ENCODE peak calls at places on chromosomes 7 and 10, in ten cellular contexts. J is transverse colon, N is A549, P is ovary, E is GM12865, M is AG04450, Z is heart left ventricle, V is heart right ventricle, X is spleen, K is uterus. D is an unnamed sample.

GRCh38 chr7:98655611-98656010 is 38.5 kb downstream of the NPTX2 start:
- DNase-seq in J (no peak), N (no peak), P (no peak), E (no peak), M (no peak), Z (no peak), V (no peak), X (peak; percentile 18), K (no peak), D (no peak)

GRCh38 chr10:63430091-63430998 is 35.4 kb downstream of the JMJD1C start:
- DNase-seq in J (no peak), N (no peak), P (no peak), E (no peak), M (no peak), Z (no peak), V (no peak), X (no peak), K (no peak), D (no peak)

GRCh38 chr7:27105161-27106122 is 3.0 kb upstream of the HOXA2 start:
- DNase-seq in J (no peak), N (no peak), P (no peak), E (no peak), M (no peak), Z (no peak), V (no peak), X (no peak), K (no peak), D (no peak)

GRCh38 chr10:84352251-84352842 is 24.0 kb downstream of the CCSER2 start:
- DNase-seq in J (peak; percentile 72), N (peak; percentile 60), P (peak; percentile 35), E (peak; percentile 66), M (no peak), Z (peak; percentile 56), V (peak; percentile 51), X (peak; percentile 82), K (no peak), D (no peak)

GRCh38 chr7:12321248-12321647 is 82.4 kb downstream of the VWDE start:
- DNase-seq in J (no peak), N (no peak), P (no peak), E (no peak), M (no peak), Z (no peak), V (no peak), X (no peak), K (no peak), D (no peak)

GRCh38 chr10:122854648-122855047 is 9.0 kb upstream of the CUZD1 start:
- DNase-seq in J (no peak), N (peak; percentile 56), P (no peak), E (no peak), M (no peak), Z (no peak), V (no peak), X (no peak), K (no peak), D (peak; percentile 55)

GRCh38 chr7:22864301-22864700 is 41.7 kb upstream of the TOMM7 start:
- DNase-seq in J (no peak), N (no peak), P (no peak), E (no peak), M (no peak), Z (no peak), V (no peak), X (no peak), K (no peak), D (no peak)

GRCh38 chr7:47890606-47891005 is 57.7 kb downstream of the PKD1L1 start:
- DNase-seq in J (no peak), N (no peak), P (no peak), E (no peak), M (no peak), Z (no peak), V (no peak), X (no peak), K (no peak), D (no peak)

GRCh38 chr10:80599424-80599847 is 61.7 kb downstream of the SH2D4B start:
- DNase-seq in J (peak; percentile 30), N (peak; percentile 49), P (no peak), E (peak; percentile 85), M (no peak), Z (peak; percentile 76), V (peak; percentile 12), X (peak; percentile 89), K (no peak), D (no peak)

GRCh38 chr10:123556736-123557135 is 109.4 kb upstream of the GPR26 start:
- DNase-seq in J (no peak), N (no peak), P (no peak), E (no peak), M (no peak), Z (no peak), V (no peak), X (no peak), K (no peak), D (no peak)

GRCh38 chr7:3112499-3113134 is 69.0 kb upstream of the CARD11 start:
- DNase-seq in J (no peak), N (no peak), P (no peak), E (no peak), M (no peak), Z (no peak), V (no peak), X (no peak), K (no peak), D (no peak)

GRCh38 chr10:97596101-97597055 is 6.9 kb downstream of the C10orf62 start:
- DNase-seq in J (no peak), N (peak; percentile 68), P (peak; percentile 58), E (no peak), M (peak; percentile 15), Z (no peak), V (peak; percentile 79), X (no peak), K (peak; percentile 60), D (peak; percentile 55)

GRCh38 chr10:69413221-69413865 is 3.4 kb downstream of the TACR2 start:
- DNase-seq in J (peak; percentile 63), N (no peak), P (peak; percentile 86), E (peak; percentile 47), M (no peak), Z (no peak), V (peak; percentile 69), X (peak; percentile 66), K (peak; percentile 83), D (no peak)

GRCh38 chr7:57424515-57425238 is 25.3 kb upstream of the ZNF716 start:
- DNase-seq in J (no peak), N (no peak), P (no peak), E (no peak), M (no peak), Z (no peak), V (no peak), X (no peak), K (no peak), D (no peak)

GRCh38 chr7:93119191-93119905 is 1.6 kb upstream of the SAMD9 start:
- DNase-seq in J (no peak), N (no peak), P (no peak), E (no peak), M (no peak), Z (no peak), V (no peak), X (no peak), K (no peak), D (peak; percentile 30)

GRCh38 chr7:90982228-90982627 is 282.0 kb upstream of the FZD1 start:
- DNase-seq in J (no peak), N (no peak), P (no peak), E (no peak), M (no peak), Z (no peak), V (no peak), X (no peak), K (no peak), D (no peak)

GRCh38 chr10:84825330-84825729 is 496.9 kb downstream of the CCSER2 start:
- DNase-seq in J (no peak), N (no peak), P (no peak), E (no peak), M (no peak), Z (peak; percentile 62), V (peak; percentile 26), X (no peak), K (no peak), D (peak; percentile 19)

GRCh38 chr10:124650820-124651401 is 93.3 kb downstream of the FAM53B start:
- DNase-seq in J (no peak), N (no peak), P (no peak), E (peak; percentile 73), M (no peak), Z (no peak), V (no peak), X (peak; percentile 87), K (no peak), D (no peak)

GRCh38 chr7:37920619-37921339 is at the start of gene EPDR1:
- DNase-seq in J (peak; percentile 75), N (peak; percentile 63), P (peak; percentile 62), E (peak; percentile 66), M (no peak), Z (peak; percentile 73), V (peak; percentile 58), X (peak; percentile 80), K (peak; percentile 49), D (no peak)

GRCh38 chr7:31051598-31052503 is at the start of gene ADCYAP1R1:
- DNase-seq in J (no peak), N (no peak), P (peak; percentile 61), E (no peak), M (no peak), Z (no peak), V (peak; percentile 39), X (no peak), K (peak; percentile 72), D (no peak)
- H3K4me3 ChIP-seq in J (peak within 1 kb of the TSS; percentile 19), N (peak within 1 kb of the TSS; percentile 49), P (peak within 1 kb of the TSS; percentile 36), E (no peak within 1 kb of the TSS), M (no peak within 1 kb of the TSS), Z (peak within 1 kb of the TSS; percentile 55), V (peak within 1 kb of the TSS; percentile 63), X (no peak within 1 kb of the TSS), K (peak within 1 kb of the TSS; percentile 33), D (no peak within 1 kb of the TSS)

GRCh38 chr7:158021836-158022235 is 565.8 kb downstream of the PTPRN2 start:
- DNase-seq in J (no peak), N (no peak), P (no peak), E (no peak), M (no peak), Z (no peak), V (no peak), X (peak; percentile 49), K (no peak), D (no peak)
- TF ChIP-seq CTCF in J (no peak), N (no peak), P (no peak), E (no peak), M (no peak), Z (no peak), V (no peak), X (no peak), K (no peak), D (no peak)

GRCh38 chr10:48632166-48632565 is 27.3 kb upstream of the ARHGAP22 start:
- DNase-seq in J (no peak), N (no peak), P (no peak), E (no peak), M (no peak), Z (no peak), V (no peak), X (no peak), K (no peak), D (peak; percentile 37)
- H3K4me3 ChIP-seq in J (no peak overlapping the region), N (no peak overlapping the region), P (no peak overlapping the region), E (no peak overlapping the region), M (no peak overlapping the region), Z (no peak overlapping the region), V (no peak overlapping the region), X (no peak overlapping the region), K (no peak overlapping the region), D (no peak overlapping the region)

GRCh38 chr7:110486549-110486948 is 604.4 kb upstream of the LRRN3 start:
- DNase-seq in J (no peak), N (no peak), P (no peak), E (peak; percentile 14), M (no peak), Z (no peak), V (no peak), X (no peak), K (no peak), D (no peak)
- TF ChIP-seq CTCF in J (no peak), N (no peak), P (no peak), E (no peak), M (no peak), Z (no peak), V (no peak), X (no peak), K (no peak), D (no peak)